ENCODE peak calls at places on chromosomes 4 and X, in seven cellular contexts. A, X, P, L, O, W and V are unnamed samples.

GRCh38 chr4:76554630-76555029 is 119.6 kb downstream of the SHROOM3 start:
- DNase-seq in A (no peak), X (no peak), P (no peak), L (no peak), O (no peak), W (no peak), V (no peak)

GRCh38 chr4:153776601-153777000 is 12.3 kb downstream of the SFRP2 start:
- DNase-seq in A (no peak), X (no peak), P (no peak), L (no peak), O (no peak), W (no peak), V (no peak)

GRCh38 chrX:54178100-54178940 is 4.7 kb downstream of the FAM120C start:
- DNase-seq in A (peak; percentile 86), X (peak; percentile 2), P (no peak), L (no peak), O (no peak), W (no peak), V (no peak)

GRCh38 chr4:109186458-109186945 is 116.0 kb downstream of the COL25A1 start:
- DNase-seq in A (no peak), X (no peak), P (no peak), L (no peak), O (no peak), W (no peak), V (no peak)

GRCh38 chr4:139011220-139011950 is 4.2 kb upstream of the NOCT start:
- DNase-seq in A (no peak), X (no peak), P (no peak), L (no peak), O (no peak), W (no peak), V (no peak)

GRCh38 chr4:67250497-67250896 is 294.8 kb downstream of the CENPC start:
- DNase-seq in A (no peak), X (peak; percentile 19), P (no peak), L (no peak), O (no peak), W (no peak), V (no peak)

GRCh38 chr4:187814737-187815465 is 180.7 kb upstream of the ZFP42 start:
- DNase-seq in A (peak; percentile 20), X (no peak), P (no peak), L (no peak), O (no peak), W (no peak), V (no peak)

GRCh38 chrX:40996886-40997530 is 88.2 kb upstream of the USP9X start:
- DNase-seq in A (peak; percentile 85), X (peak; percentile 86), P (no peak), L (no peak), O (no peak), W (no peak), V (peak; percentile 89)

GRCh38 chr4:174815282-174815681 is 13.8 kb downstream of the GLRA3 start:
- DNase-seq in A (no peak), X (no peak), P (no peak), L (no peak), O (no peak), W (no peak), V (no peak)

GRCh38 chrX:68429216-68429615 is 4.1 kb downstream of the OPHN1 start:
- DNase-seq in A (peak; percentile 4), X (no peak), P (no peak), L (no peak), O (no peak), W (no peak), V (no peak)

GRCh38 chr4:189740873-189741272 is 199.8 kb upstream of the FRG1 start:
- DNase-seq in A (no peak), X (no peak), P (no peak), L (no peak), O (no peak), W (no peak), V (no peak)

GRCh38 chr4:147108409-147108808 is 162.7 kb upstream of the TTC29 start:
- DNase-seq in A (peak; percentile 45), X (no peak), P (no peak), L (no peak), O (no peak), W (no peak), V (no peak)

GRCh38 chrX:135480076-135480475 is 40.4 kb upstream of the INTS6L start:
- DNase-seq in A (no peak), X (no peak), P (no peak), L (no peak), O (no peak), W (no peak), V (no peak)

GRCh38 chr4:15851969-15852368 is 73.8 kb downstream of the CD38 start:
- DNase-seq in A (no peak), X (no peak), P (no peak), L (no peak), O (no peak), W (no peak), V (no peak)

GRCh38 chr4:39713691-39714090 is 15.8 kb downstream of the UBE2K start:
- DNase-seq in A (peak; percentile 81), X (no peak), P (no peak), L (no peak), O (no peak), W (no peak), V (no peak)

GRCh38 chr4:8862334-8862733 is 9.3 kb downstream of the HMX1 start:
- DNase-seq in A (no peak), X (no peak), P (no peak), L (no peak), O (no peak), W (no peak), V (no peak)